ENCODE peak calls at places on chromosome 18, in four cellular contexts. E is A549, N is GM23338, A is left ventricle myocardium inferior. I is an unnamed sample.

GRCh38 chr18:23259701-23260661 is 124.7 kb downstream of the CABLES1 start:
- DNase-seq in A (peak; percentile 80), E (no peak), N (peak; percentile 80), I (peak; percentile 98)

GRCh38 chr18:29512203-29512602 is 1335.3 kb upstream of the CDH2 start:
- DNase-seq in N (no peak), E (no peak), A (no peak), I (no peak)

GRCh38 chr18:10317864-10318685 is 136.4 kb upstream of the APCDD1 start:
- DNase-seq in N (peak; percentile 27), A (no peak), E (no peak), I (no peak)

GRCh38 chr18:25335676-25336075 is 16.3 kb downstream of the ZNF521 start:
- DNase-seq in E (no peak), N (no peak), A (no peak), I (no peak)

GRCh38 chr18:75477913-75478312 is 50.4 kb upstream of the SMIM21 start:
- DNase-seq in N (no peak), A (no peak), E (no peak), I (no peak)

GRCh38 chr18:54240629-54241107 is 16.2 kb upstream of the MBD2 start:
- DNase-seq in N (no peak), A (no peak), E (no peak), I (no peak)

GRCh38 chr18:15165048-15165447 is 417.1 kb downstream of the ANKRD30B start:
- DNase-seq in A (no peak), N (no peak), E (no peak), I (no peak)

GRCh38 chr18:8703181-8703638 is 2.1 kb upstream of the MTCL1 start:
- DNase-seq in A (no peak), N (peak; percentile 46), E (no peak), I (no peak)

GRCh38 chr18:22713511-22713910 is 219.6 kb upstream of the RBBP8 start:
- DNase-seq in A (no peak), E (no peak), N (no peak), I (no peak)

GRCh38 chr18:37582306-37582705 is 16.7 kb upstream of the CELF4 start:
- DNase-seq in N (no peak), E (no peak), A (no peak), I (no peak)

GRCh38 chr18:73594749-73595148 is 552.9 kb downstream of the FBXO15 start:
- DNase-seq in A (peak; percentile 19), E (no peak), N (no peak), I (no peak)

GRCh38 chr18:63683152-63683551 is 19.6 kb upstream of the SERPINB11 start:
- DNase-seq in E (peak; percentile 16), A (no peak), N (peak; percentile 47), I (peak; percentile 71)

GRCh38 chr18:75127143-75128021 is 81.6 kb downstream of the PTGR3 start:
- DNase-seq in E (no peak), N (no peak), A (no peak), I (no peak)

GRCh38 chr18:11548367-11548766 is 61.0 kb upstream of the SLC35G4 start:
- DNase-seq in N (no peak), A (no peak), E (no peak), I (no peak)

GRCh38 chr18:61950371-61950770 is 57.6 kb upstream of the RNF152 start:
- DNase-seq in E (no peak), N (no peak), A (no peak), I (no peak)

GRCh38 chr18:80124131-80124530 is 15.1 kb downstream of the ADNP2 start:
- DNase-seq in N (no peak), E (no peak), A (no peak), I (no peak)

GRCh38 chr18:70243545-70243944 is 38.1 kb upstream of the RTTN start:
- DNase-seq in N (no peak), E (no peak), A (no peak), I (no peak)

GRCh38 chr18:77071711-77072292 is 60.8 kb downstream of the MBP start:
- DNase-seq in N (no peak), E (peak; percentile 21), A (no peak), I (no peak)

GRCh38 chr18:63676526-63676925 is 14.8 kb upstream of the SERPINB3 start:
- DNase-seq in E (no peak), A (no peak), N (peak; percentile 65), I (peak; percentile 53)

GRCh38 chr18:21505231-21505630 is 95.3 kb downstream of the ESCO1 start:
- DNase-seq in E (no peak), N (no peak), A (no peak), I (no peak)

GRCh38 chr18:12017079-12017478 is 35.8 kb downstream of the IMPA2 start:
- DNase-seq in N (no peak), E (no peak), A (no peak), I (no peak)

GRCh38 chr18:39389800-39390379 is 1824.3 kb upstream of the CELF4 start:
- DNase-seq in E (no peak), N (peak; percentile 77), A (no peak), I (peak; percentile 67)

GRCh38 chr18:39959839-39960238 is 1995.2 kb upstream of the PIK3C3 start:
- DNase-seq in N (no peak), E (no peak), A (no peak), I (no peak)

GRCh38 chr18:7370812-7371211 is 139.9 kb downstream of the LRRC30 start:
- DNase-seq in A (peak; percentile 69), E (no peak), N (no peak), I (no peak)

GRCh38 chr18:22282311-22283235 is 113.2 kb downstream of the GATA6 start:
- DNase-seq in E (peak; percentile 72), A (no peak), N (peak; percentile 18), I (peak; percentile 55)

GRCh38 chr18:77482190-77482928 is 232.7 kb downstream of the GALR1 start:
- DNase-seq in A (no peak), E (no peak), N (no peak), I (no peak)

GRCh38 chr18:9614401-9615279 is at the start of gene PPP4R1:
- DNase-seq in E (peak; percentile 40), N (peak; percentile 89), A (peak; percentile 85), I (peak; percentile 76)

GRCh38 chr18:22710628-22711380 is 222.3 kb upstream of the RBBP8 start:
- DNase-seq in N (peak; percentile 24), E (peak; percentile 58), A (peak; percentile 33), I (no peak)

GRCh38 chr18:70082430-70082829 is 123.1 kb downstream of the RTTN start:
- DNase-seq in E (no peak), A (no peak), N (no peak), I (no peak)

GRCh38 chr18:62325806-62326645 is 916 bp downstream of the TNFRSF11A start:
- DNase-seq in A (no peak), N (peak; percentile 59), E (peak; percentile 11), I (peak; percentile 14)

DNA sequence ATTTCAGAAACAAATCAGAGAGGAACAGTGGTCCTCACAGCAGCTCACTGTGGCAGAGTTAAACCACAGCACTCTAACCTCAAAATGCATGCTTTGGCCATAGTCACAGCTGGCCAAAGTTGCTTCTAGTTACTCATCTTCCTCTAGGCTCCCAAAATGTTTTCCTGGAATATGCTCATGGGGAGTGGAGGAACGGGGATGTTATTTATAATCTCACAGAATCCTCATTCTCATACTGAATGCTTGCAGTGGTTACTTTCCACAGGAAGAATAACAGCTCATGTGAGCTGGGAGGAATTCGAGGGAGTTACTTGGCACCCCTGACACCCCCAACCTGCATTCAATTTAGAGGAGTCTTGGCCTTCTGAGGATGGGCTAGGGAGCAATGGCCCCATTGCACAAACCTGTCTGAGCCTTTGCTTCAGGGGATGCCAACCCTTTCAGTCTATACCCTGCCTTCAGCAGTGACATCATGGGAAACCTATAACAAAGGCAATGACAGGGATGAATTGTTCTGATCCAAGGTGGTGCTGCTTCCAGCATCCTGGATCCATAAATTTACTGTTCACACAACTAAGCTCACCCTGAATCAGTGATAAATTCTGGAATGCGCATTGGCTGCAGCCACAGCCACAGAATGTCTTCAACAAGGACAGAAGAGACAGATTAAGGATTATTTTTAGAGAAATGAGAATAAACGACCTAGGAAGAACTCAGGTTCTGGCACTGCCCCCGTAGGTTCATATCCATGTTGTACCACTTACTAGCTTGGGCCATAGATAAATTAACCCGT is 22.5 kb upstream of the CCBE1 start:
- DNase-seq in N (no peak), A (no peak), E (no peak), I (no peak)
- TF ChIP-seq CTCF in N (no peak), A (no peak), E (no peak), I (no peak)

GRCh38 chr18:3645384-3646156 is 195.6 kb downstream of the TGIF1 start:
- DNase-seq in N (no peak), A (no peak), E (no peak), I (no peak)
- H3K4me3 ChIP-seq in N (no peak overlapping the region), A (no peak overlapping the region), E (no peak overlapping the region), I (no peak overlapping the region)

DNA sequence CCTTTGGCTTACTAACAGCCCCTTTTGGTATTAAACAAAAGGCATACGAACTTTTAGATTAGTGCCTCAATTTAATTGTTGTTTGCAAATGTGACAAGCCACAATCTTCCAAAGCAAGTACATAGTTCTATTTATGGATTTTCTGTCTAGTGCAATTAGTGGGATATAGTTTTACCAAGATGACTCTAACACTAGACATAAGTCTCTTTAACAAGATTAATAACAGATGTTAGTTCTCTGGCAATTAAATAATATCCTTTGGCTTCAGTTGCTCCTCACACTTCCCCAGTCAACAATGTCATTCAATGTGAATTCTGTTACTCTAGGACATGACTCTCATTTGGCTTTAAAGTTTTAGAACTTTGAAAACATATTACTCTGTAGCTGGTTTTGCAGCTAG is 16.7 kb upstream of the MC4R start:
- DNase-seq in E (no peak), A (no peak), N (no peak), I (no peak)
- H3K27ac ChIP-seq in E (no peak overlapping the region), A (no peak overlapping the region), N (no peak overlapping the region), I (no peak overlapping the region)

DNA sequence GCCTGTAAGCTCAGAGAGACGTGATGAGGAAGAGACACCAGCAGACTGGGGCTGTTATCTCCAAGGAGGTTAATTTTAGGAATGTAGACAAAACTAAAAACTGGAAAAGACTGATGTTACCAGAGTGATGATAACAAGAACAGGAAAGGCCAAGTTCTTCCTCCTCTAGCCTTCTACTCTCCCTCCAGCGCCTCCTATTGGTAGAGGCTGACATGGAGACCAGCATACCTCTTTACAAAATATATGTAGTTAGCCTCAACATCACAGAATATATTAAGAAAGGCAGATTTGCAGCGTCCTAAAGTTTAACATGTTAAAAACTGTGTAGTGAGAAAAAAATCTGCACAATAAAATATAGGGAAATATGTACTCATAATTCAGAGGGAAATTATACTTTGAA is 66.0 kb downstream of the TCF4 start:
- DNase-seq in E (no peak), N (peak; percentile 91), A (no peak), I (peak; percentile 53)
- TF ChIP-seq CTCF in E (no peak), N (peak; percentile 79), A (peak; percentile 30), I (peak; percentile 62)

GRCh38 chr18:32315881-32316280 is 126.0 kb downstream of the MEP1B start:
- DNase-seq in E (no peak), A (no peak), N (no peak), I (no peak)

GRCh38 chr18:32321826-32322225 is 132.0 kb downstream of the MEP1B start:
- DNase-seq in A (no peak), N (no peak), E (no peak), I (no peak)

GRCh38 chr18:32318581-32318980 is 128.7 kb downstream of the MEP1B start:
- DNase-seq in N (no peak), A (no peak), E (no peak), I (no peak)

GRCh38 chr18:32319084-32319483 is 129.2 kb downstream of the MEP1B start:
- DNase-seq in E (no peak), A (no peak), N (no peak), I (no peak)

GRCh38 chr18:32317651-32318050 is 127.8 kb downstream of the MEP1B start:
- DNase-seq in E (no peak), N (no peak), A (no peak), I (peak; percentile 82)
- H3K4me3 ChIP-seq in E (no peak overlapping the region), N (no peak overlapping the region), A (no peak overlapping the region), I (no peak overlapping the region)